ENCODE peak calls at places on chromosomes 5 and 9, in six cellular contexts. E is stimulated activated CD4-positive, alpha-beta T cell treated with anti-CD3 and anti-CD28 coated beads, Interleukin-15, amount 100 ng/mL, for 1 hour; K is cardiac fibroblast; D is A549; I is activated T-cell treated with anti-CD3 and anti-CD28 coated beads for 48 hours; J is DMS153. P is an unnamed sample.

GRCh38 chr5:14503017-14503680 is 78.4 kb upstream of the OTULINL start:
- DNase-seq in J (no peak), D (no peak), K (peak), E (no peak), I (no peak), P (no peak)

GRCh38 chr5:74954919-74955318 is 88.7 kb upstream of the FAM169A start:
- DNase-seq in D (no peak), I (no peak), K (peak), E (no peak), J (no peak), P (no peak)

GRCh38 chr5:174832811-174833210 is 108.4 kb downstream of the MSX2 start:
- DNase-seq in J (no peak), I (no peak), E (no peak), D (no peak), K (no peak), P (no peak)

GRCh38 chr9:16003785-16004184 is 450.9 kb downstream of the CCDC171 start:
- DNase-seq in K (no peak), I (no peak), D (no peak), J (peak), E (no peak), P (no peak)

GRCh38 chr9:80699551-80699998 is 989.8 kb downstream of the TLE1 start:
- DNase-seq in K (peak), J (peak), D (no peak), I (no peak), E (no peak), P (no peak)

GRCh38 chr5:147565524-147565923 is 55.7 kb upstream of the DPYSL3 start:
- DNase-seq in J (no peak), D (peak), E (no peak), K (peak), I (no peak), P (no peak)

GRCh38 chr5:20286512-20286911 is 298.5 kb upstream of the CDH18 start:
- DNase-seq in E (no peak), I (no peak), J (no peak), D (peak), K (peak), P (no peak)

GRCh38 chr5:72566746-72567145 is 59.5 kb upstream of the ZNF366 start:
- DNase-seq in D (no peak), J (no peak), I (no peak), K (no peak), E (no peak), P (no peak)

GRCh38 chr5:149719666-149720065 is 10.4 kb upstream of the PPARGC1B start:
- DNase-seq in K (peak), I (no peak), E (no peak), J (peak), D (peak), P (no peak)

GRCh38 chr9:93064392-93065124 is 6.1 kb downstream of the SUSD3 start:
- DNase-seq in I (peak), K (no peak), E (peak), D (no peak), J (peak), P (peak)

GRCh38 chr9:124022201-124023121 is 10.9 kb downstream of the LHX2 start:
- DNase-seq in I (no peak), K (no peak), D (no peak), J (no peak), E (no peak), P (no peak)

GRCh38 chr9:72753261-72753893 is 199.5 kb downstream of the ALDH1A1 start:
- DNase-seq in E (no peak), K (peak), J (no peak), I (no peak), D (peak), P (no peak)

GRCh38 chr9:752201-752600 is 89.3 kb upstream of the DMRT1 start:
- DNase-seq in J (no peak), E (no peak), D (no peak), I (no peak), K (peak), P (no peak)

GRCh38 chr5:33180900-33181299 is 259.9 kb upstream of the TARS1 start:
- DNase-seq in K (peak), I (no peak), D (peak), E (no peak), J (no peak), P (no peak)

GRCh38 chr9:38046669-38047300 is 22.2 kb downstream of the SHB start:
- DNase-seq in E (no peak), J (no peak), K (peak), D (peak), I (no peak), P (no peak)

GRCh38 chr5:145509336-145510150 is 325.6 kb downstream of the PRELID2 start:
- DNase-seq in D (no peak), J (no peak), K (peak), I (no peak), E (no peak), P (no peak)

GRCh38 chr5:145246379-145246778 is 588.8 kb downstream of the PRELID2 start:
- DNase-seq in I (no peak), D (no peak), J (no peak), K (no peak), E (no peak), P (no peak)

GRCh38 chr5:151073280-151073679 is 7.6 kb downstream of the TNIP1 start:
- DNase-seq in J (no peak), I (no peak), D (no peak), E (no peak), K (no peak), P (no peak)

GRCh38 chr5:149256451-149256850 is 15.2 kb upstream of the AFAP1L1 start:
- DNase-seq in I (no peak), E (no peak), J (no peak), D (no peak), K (peak), P (no peak)

GRCh38 chr5:126508251-126508961 is 85.2 kb downstream of the GRAMD2B start:
- DNase-seq in E (no peak), K (no peak), D (no peak), J (no peak), I (no peak), P (no peak)

GRCh38 chr9:18361621-18362020 is 112.3 kb upstream of the ADAMTSL1 start:
- DNase-seq in K (no peak), J (no peak), E (no peak), I (no peak), D (no peak), P (no peak)

GRCh38 chr5:1731091-1731639 is 68.5 kb downstream of the MRPL36 start:
- DNase-seq in J (no peak), E (no peak), K (no peak), I (no peak), D (no peak), P (peak)

GRCh38 chr5:173753307-173754168 is 134.6 kb upstream of the CPEB4 start:
- DNase-seq in I (no peak), J (peak), E (no peak), K (no peak), D (no peak), P (no peak)

GRCh38 chr5:139382371-139382770 is 726 bp downstream of the SLC23A1 start:
- DNase-seq in J (no peak), D (no peak), I (no peak), E (no peak), K (no peak), P (no peak)

GRCh38 chr9:127360829-127361228 is 36.1 kb upstream of the SLC2A8 start:
- DNase-seq in I (no peak), E (no peak), J (no peak), K (peak), D (peak), P (no peak)

GRCh38 chr5:160155017-160155725 is 35.9 kb upstream of the PWWP2A start:
- DNase-seq in E (no peak), D (no peak), I (no peak), K (peak), J (no peak), P (no peak)

GRCh38 chr9:112850840-112851239 is 39.8 kb downstream of the SLC46A2 start:
- DNase-seq in D (no peak), J (no peak), K (no peak), I (no peak), E (no peak), P (no peak)

GRCh38 chr9:80932181-80932580 is 757.2 kb downstream of the TLE1 start:
- DNase-seq in I (no peak), K (no peak), J (no peak), D (no peak), E (no peak), P (no peak)

GRCh38 chr9:29717576-29717975 is 2144.3 kb upstream of the C9orf72 start:
- DNase-seq in J (no peak), I (no peak), K (no peak), D (no peak), E (no peak), P (no peak)

GRCh38 chr5:73321757-73322452 is 126.7 kb downstream of the FOXD1 start:
- DNase-seq in J (peak), K (peak), I (no peak), E (no peak), D (no peak), P (no peak)

GRCh38 chr9:94169978-94170377 is 85.7 kb downstream of the PTPDC1 start:
- DNase-seq in E (no peak), D (no peak), K (no peak), I (no peak), J (no peak), P (no peak)

GRCh38 chr9:124969401-124969800 is 28.5 kb upstream of the GOLGA1 start:
- DNase-seq in D (no peak), I (no peak), J (no peak), K (no peak), E (no peak), P (no peak)

GRCh38 chr5:1050449-1051365 is 42.1 kb downstream of the NKD2 start:
- DNase-seq in E (no peak), I (no peak), J (no peak), K (no peak), D (no peak), P (no peak)

GRCh38 chr9:136619742-136620440 is 42.8 kb upstream of the EGFL7 start:
- DNase-seq in E (no peak), J (no peak), I (no peak), D (no peak), K (peak), P (no peak)

GRCh38 chr9:21523021-21524014 is 41.2 kb upstream of the IFNE start:
- DNase-seq in J (no peak), K (no peak), D (no peak), I (no peak), E (no peak), P (no peak)

GRCh38 chr9:100474082-100474949 is 1.4 kb downstream of the TMEFF1 start:
- DNase-seq in E (no peak), I (no peak), J (no peak), D (no peak), K (no peak), P (no peak)

GRCh38 chr5:122356868-122357267 is 44.8 kb downstream of the SNCAIP start:
- DNase-seq in D (no peak), E (no peak), K (no peak), J (no peak), I (no peak), P (no peak)